ENCODE peak calls at places on chromosomes 11 and 22, in nine cellular contexts. P is endothelial cell, B is heart right ventricle, D is Calu3, C is GM13977, S is Peyer's patch, G is A549, F is mucosa of descending colon, U is astrocyte of the spinal cord. K is an unnamed sample.

GRCh38 chr11:114082415-114082748 is 22.9 kb downstream of the ZBTB16 start:
- DNase-seq in B (no peak), F (no peak), P (no peak), C (no peak), S (no peak), G (no peak), D (no peak), U (peak), K (no peak)

GRCh38 chr11:9047986-9048522 is 43.3 kb downstream of the SCUBE2 start:
- DNase-seq in U (no peak), P (no peak), C (no peak), S (no peak), G (no peak), F (no peak), B (peak), D (no peak), K (no peak)

GRCh38 chr11:28833670-28834069 is 725.5 kb downstream of the METTL15 start:
- DNase-seq in G (no peak), F (no peak), U (peak), D (peak), C (no peak), B (no peak), P (no peak), S (no peak), K (no peak)

GRCh38 chr11:35363246-35364100 is 55.9 kb downstream of the SLC1A2 start:
- DNase-seq in G (no peak), D (no peak), C (no peak), S (no peak), B (peak), U (no peak), P (no peak), F (no peak), K (no peak)

GRCh38 chr11:66617148-66617814 is 851 bp downstream of the RBM14 start:
- DNase-seq in G (no peak), S (no peak), B (peak), U (no peak), D (no peak), C (no peak), P (peak), F (no peak), K (peak)

GRCh38 chr11:45809456-45810395 is 4.8 kb downstream of the SLC35C1 start:
- DNase-seq in U (no peak), D (no peak), C (no peak), G (no peak), F (no peak), B (no peak), P (no peak), S (no peak), K (no peak)

GRCh38 chr11:65083134-65083833 is 556 bp downstream of the CDCA5 start:
- DNase-seq in U (no peak), B (no peak), D (no peak), G (no peak), C (no peak), F (no peak), P (no peak), S (no peak), K (peak)

GRCh38 chr11:34243620-34244493 is 114.0 kb downstream of the ABTB2 start:
- DNase-seq in C (peak), P (no peak), G (peak), F (peak), B (no peak), S (peak), U (peak), D (peak), K (peak)

GRCh38 chr11:9462172-9462799 is 1.5 kb downstream of the ZNF143 start:
- DNase-seq in D (no peak), S (no peak), P (no peak), F (peak), B (no peak), G (no peak), U (no peak), C (no peak), K (no peak)

GRCh38 chr11:68649851-68650555 is 34.3 kb upstream of the GAL start:
- DNase-seq in U (no peak), D (no peak), P (no peak), C (no peak), G (no peak), B (no peak), S (no peak), F (no peak), K (no peak)

GRCh38 chr11:86488553-86488952 is 113.9 kb downstream of the CCDC81 start:
- DNase-seq in U (no peak), G (no peak), D (no peak), S (no peak), P (no peak), B (no peak), C (no peak), F (no peak), K (no peak)

GRCh38 chr11:93067881-93068390 is 98.5 kb downstream of the MTNR1B start:
- DNase-seq in U (no peak), S (no peak), G (no peak), D (no peak), B (no peak), P (no peak), F (no peak), C (no peak), K (no peak)

GRCh38 chr11:76695767-76696166 is 25.2 kb upstream of the LRRC32 start:
- DNase-seq in B (no peak), F (no peak), D (no peak), U (no peak), S (no peak), P (no peak), C (no peak), G (no peak), K (no peak)

DNA sequence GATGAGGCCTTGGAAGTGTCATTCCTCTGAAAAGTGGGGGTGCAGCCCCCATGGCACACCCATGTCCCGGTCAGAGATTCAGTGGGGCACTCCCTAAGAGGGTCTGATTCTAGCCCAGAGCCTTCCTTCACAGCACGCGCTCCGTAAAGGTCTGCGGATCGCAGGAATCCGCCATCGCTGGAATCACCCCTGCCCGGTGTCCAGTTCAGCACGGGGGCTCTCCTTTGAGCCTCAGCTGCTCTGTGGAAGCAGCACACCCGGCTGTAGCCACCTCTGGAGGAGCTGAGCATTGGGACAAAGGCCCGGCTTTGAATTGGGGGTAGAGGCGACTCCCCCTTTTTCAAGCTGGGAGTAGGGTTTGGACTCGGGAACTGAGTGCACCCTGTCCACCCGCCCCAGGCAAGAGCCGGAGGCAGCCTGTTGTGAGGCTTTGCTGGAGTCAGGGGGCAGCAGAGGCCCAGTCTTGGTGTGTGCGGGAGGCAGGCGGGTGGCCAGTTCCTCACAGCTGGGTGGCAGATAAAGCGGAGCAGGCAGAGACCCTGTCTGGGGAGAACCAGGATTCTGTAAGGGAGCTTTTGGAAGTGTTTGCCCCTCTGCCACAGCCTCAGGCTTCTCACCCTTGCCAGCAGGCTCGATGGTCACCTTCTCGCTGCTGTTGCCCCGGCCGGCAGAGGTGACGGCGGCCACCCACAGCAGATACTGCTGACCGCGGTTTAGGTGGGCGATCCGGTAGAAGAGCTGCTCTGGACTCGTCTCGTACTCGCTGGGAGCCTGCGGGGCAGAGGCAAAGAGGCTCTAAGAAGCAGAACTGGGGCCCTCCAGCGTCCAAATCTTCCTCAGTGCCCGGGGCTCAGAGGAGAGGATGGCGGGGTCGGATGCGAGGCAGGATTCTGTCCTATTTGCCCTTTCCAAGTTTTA is 115.9 kb downstream of the CEP164 start:
- DNase-seq in P (peak), C (peak), D (peak), U (no peak), S (peak), G (peak), B (peak), F (peak), K (peak)
- TF ChIP-seq CTCF in P (peak), C (peak), D (no peak), U (peak), S (peak), G (no peak), B (peak), F (peak), K (peak)

DNA sequence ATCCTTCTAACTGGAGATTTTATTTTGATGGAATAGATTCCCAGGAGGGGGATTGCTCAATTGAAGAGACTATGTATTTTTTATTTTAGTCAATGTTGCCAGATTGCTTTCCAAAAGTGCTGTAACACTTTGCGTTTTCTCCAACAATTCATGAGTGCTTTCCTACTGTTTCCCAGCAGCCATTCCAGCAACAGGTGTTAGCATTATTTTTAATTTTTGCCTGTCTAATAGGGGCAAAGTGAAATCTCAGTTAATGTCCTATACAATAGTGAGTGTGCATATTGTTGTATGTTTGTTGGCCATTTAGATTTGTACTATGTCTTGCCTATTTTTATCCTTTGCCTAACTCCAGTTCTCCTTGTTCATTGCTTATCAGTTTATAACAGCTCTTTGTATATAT is 12.1 kb upstream of the CACNG2 start:
- DNase-seq in G (no peak), U (no peak), P (no peak), C (no peak), F (no peak), S (no peak), B (no peak), D (no peak), K (no peak)
- TF ChIP-seq CTCF in G (no peak), U (no peak), P (no peak), C (no peak), F (no peak), S (no peak), B (no peak), D (no peak), K (no peak)

DNA sequence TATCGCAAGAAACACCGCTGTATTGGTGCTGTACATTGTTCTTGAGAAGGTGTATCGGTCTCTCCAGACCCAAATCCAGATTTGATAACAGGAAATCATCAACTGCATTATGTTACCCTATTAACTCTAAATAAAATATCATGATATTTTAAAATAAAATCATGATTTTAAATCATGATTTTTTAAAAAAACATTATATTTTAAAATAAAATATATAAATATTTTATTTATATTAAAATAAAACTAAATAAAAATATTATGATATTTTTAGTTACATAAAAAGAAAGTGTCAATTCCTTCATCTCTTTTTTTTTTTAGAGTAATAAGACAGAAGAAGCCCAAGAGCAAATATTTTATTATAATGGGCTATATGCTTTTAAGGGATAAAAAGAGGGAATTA is 27.6 kb downstream of the RBMXL2 start:
- DNase-seq in F (no peak), B (no peak), P (no peak), U (no peak), D (no peak), S (no peak), C (no peak), G (no peak), K (no peak)
- TF ChIP-seq CTCF in F (no peak), B (no peak), P (no peak), U (no peak), D (no peak), S (no peak), C (no peak), G (no peak), K (no peak)

GRCh38 chr11:43393765-43394355 is 35.1 kb downstream of the TTC17 start:
- DNase-seq in B (peak), S (no peak), G (no peak), P (no peak), D (no peak), C (no peak), U (no peak), F (no peak), K (no peak)

GRCh38 chr11:43392713-43393112 is 34.0 kb downstream of the TTC17 start:
- DNase-seq in U (no peak), C (no peak), D (no peak), S (no peak), F (no peak), G (no peak), B (no peak), P (no peak), K (peak)

GRCh38 chr11:43399983-43400630 is 41.4 kb downstream of the TTC17 start:
- DNase-seq in P (no peak), G (no peak), B (no peak), U (peak), F (no peak), S (no peak), D (no peak), C (no peak), K (peak)

GRCh38 chr11:43397251-43397650 is 38.5 kb downstream of the TTC17 start:
- DNase-seq in F (no peak), B (no peak), D (no peak), S (no peak), G (no peak), P (no peak), C (no peak), U (no peak), K (peak)

DNA sequence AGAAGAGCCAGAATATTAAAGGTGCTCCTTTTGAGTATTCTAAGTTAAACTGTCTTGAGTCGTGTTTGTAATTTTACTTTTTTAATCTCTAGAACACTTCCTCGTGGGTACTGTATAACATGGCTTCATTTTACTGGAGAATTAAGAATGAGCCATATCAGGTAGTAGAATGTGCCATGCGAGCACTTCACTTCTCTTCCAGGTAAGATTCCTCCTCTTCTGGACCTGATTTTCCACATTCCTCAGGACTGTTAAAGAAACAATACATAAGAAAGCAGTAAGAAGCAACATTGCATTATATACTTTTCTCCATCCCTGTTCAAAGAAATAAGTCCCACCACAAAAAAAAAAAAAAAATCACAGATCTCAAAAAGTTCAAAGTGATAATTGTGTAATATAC is 37.9 kb downstream of the TTC17 start:
- DNase-seq in D (no peak), U (no peak), P (no peak), F (no peak), G (no peak), B (no peak), S (no peak), C (no peak), K (no peak)
- TF ChIP-seq CTCF in D (no peak), U (no peak), P (no peak), F (no peak), G (no peak), B (no peak), S (no peak), C (no peak), K (no peak)

GRCh38 chr22:19423906-19424500 is 7.5 kb downstream of the HIRA start:
- DNase-seq in U (no peak), S (no peak), G (no peak), C (no peak), F (no peak), P (no peak), D (no peak), B (no peak), K (no peak)
- TF ChIP-seq CTCF in U (no peak), S (no peak), G (no peak), C (no peak), F (no peak), P (no peak), D (no peak), B (no peak), K (no peak)

DNA sequence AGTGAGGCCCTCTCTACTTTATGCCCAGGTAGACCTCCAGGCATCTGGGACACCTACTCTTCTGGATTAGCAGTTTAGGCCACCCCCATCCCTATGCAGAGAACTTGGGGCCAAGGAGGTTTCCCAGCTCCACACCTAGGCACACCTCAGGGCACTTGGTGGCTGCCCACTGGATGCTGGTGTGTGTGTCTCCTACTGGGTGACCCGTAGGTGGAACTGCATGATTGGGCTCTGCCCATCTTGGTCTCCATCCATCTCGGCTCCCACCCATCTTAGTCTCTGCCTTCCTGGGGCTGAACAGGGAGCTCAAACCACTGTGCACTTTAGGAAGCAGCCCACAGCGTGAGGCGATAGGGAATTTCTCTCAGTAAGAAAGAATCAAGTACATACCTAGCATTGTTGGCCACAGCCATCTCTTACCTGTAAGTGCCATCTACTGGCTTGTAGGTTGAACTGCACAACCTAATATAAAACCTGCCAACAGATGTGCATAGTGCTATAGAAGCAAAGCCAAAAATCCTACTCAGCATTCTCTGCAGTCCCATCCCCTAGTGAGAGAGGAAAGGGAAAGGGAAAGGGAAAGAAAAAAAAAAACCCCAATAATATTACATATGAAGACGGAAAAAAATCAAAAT is 61.6 kb upstream of the PTPN5 start:
- DNase-seq in G (peak), F (no peak), S (no peak), P (peak), C (peak), D (peak), U (peak), B (no peak), K (no peak)
- TF ChIP-seq CTCF in G (peak), F (no peak), S (peak), P (peak), C (peak), D (peak), U (peak), B (peak), K (peak)